ENCODE peak calls at places on chromosomes 3 and 15, in ten cellular contexts. C, Z, R, Q, N, F, J, H, P and L are unnamed samples.

GRCh38 chr15:89874926-89875564 is 18.7 kb downstream of the AP3S2 start:
- DNase-seq in C (peak), Z (peak), R (peak), Q (peak), N (peak), F (peak), J (peak), H (peak), P (peak), L (peak)

GRCh38 chr3:61454806-61455205 is 106.6 kb upstream of the PTPRG start:
- DNase-seq in C (no peak), Z (no peak), R (no peak), Q (no peak), N (no peak), F (no peak), J (no peak), H (no peak), P (no peak), L (no peak)

GRCh38 chr3:43363621-43364266 is 77.4 kb downstream of the SNRK start:
- DNase-seq in C (no peak), Z (no peak), R (peak), Q (no peak), N (no peak), F (no peak), J (peak), H (no peak), P (no peak), L (no peak)

GRCh38 chr3:192246847-192247520 is 480.4 kb downstream of the FGF12 start:
- DNase-seq in C (no peak), Z (no peak), R (no peak), Q (no peak), N (no peak), F (no peak), J (no peak), H (no peak), P (no peak), L (no peak)

GRCh38 chr3:45890405-45890804 is 4.1 kb downstream of the CCR9 start:
- DNase-seq in C (peak), Z (no peak), R (no peak), Q (no peak), N (no peak), F (no peak), J (no peak), H (no peak), P (no peak), L (no peak)

GRCh38 chr3:131602011-131602779 is 99.4 kb upstream of the MRPL3 start:
- DNase-seq in C (no peak), Z (no peak), R (no peak), Q (peak), N (no peak), F (no peak), J (no peak), H (no peak), P (no peak), L (no peak)

GRCh38 chr3:49723301-49723630 is 485 bp downstream of the GMPPB start:
- DNase-seq in C (no peak), Z (peak), R (peak), Q (peak), N (peak), F (peak), J (peak), H (peak), P (peak), L (peak)

GRCh38 chr3:63494646-63495045 is 157.8 kb upstream of the SNTN start:
- DNase-seq in C (no peak), Z (no peak), R (no peak), Q (no peak), N (no peak), F (no peak), J (no peak), H (no peak), P (no peak), L (no peak)

GRCh38 chr15:70091649-70092461 is 5.9 kb downstream of the TLE3 start:
- DNase-seq in C (no peak), Z (no peak), R (no peak), Q (peak), N (peak), F (no peak), J (no peak), H (no peak), P (no peak), L (peak)

GRCh38 chr15:35748105-35748504 is 202.1 kb upstream of the DPH6 start:
- DNase-seq in C (no peak), Z (no peak), R (no peak), Q (no peak), N (no peak), F (no peak), J (no peak), H (no peak), P (no peak), L (no peak)

GRCh38 chr15:58522865-58523264 is 91.1 kb downstream of the LIPC start:
- DNase-seq in C (no peak), Z (no peak), R (no peak), Q (no peak), N (no peak), F (no peak), J (no peak), H (no peak), P (no peak), L (no peak)

GRCh38 chr3:171417813-171418212 is 42.4 kb downstream of the TNIK start:
- DNase-seq in C (no peak), Z (no peak), R (peak), Q (no peak), N (no peak), F (no peak), J (peak), H (peak), P (no peak), L (peak)

GRCh38 chr3:168976969-168977368 is 686.5 kb downstream of the MECOM start:
- DNase-seq in C (no peak), Z (no peak), R (no peak), Q (no peak), N (no peak), F (no peak), J (no peak), H (no peak), P (no peak), L (no peak)

GRCh38 chr15:95249524-95249923 is 1018.2 kb downstream of the MCTP2 start:
- DNase-seq in C (no peak), Z (no peak), R (no peak), Q (no peak), N (no peak), F (no peak), J (no peak), H (no peak), P (no peak), L (no peak)

GRCh38 chr3:48687220-48687678 is 1.5 kb upstream of the NCKIPSD start:
- DNase-seq in C (no peak), Z (no peak), R (no peak), Q (no peak), N (no peak), F (no peak), J (no peak), H (no peak), P (no peak), L (no peak)